ENCODE peak calls at places on chromosomes 16 and 17, in five cellular contexts. N is CD4-positive, CD25-positive, alpha-beta regulatory T cell; G is endodermal cell; O is mesenchymal stem cell; K is uterus. F is an unnamed sample.
A peak's percentile ranks its signal among the peaks of the same experiment; 100 is the strongest.

GRCh38 chr17:50270430-50271172 is 3.7 kb upstream of the TMEM92 start:
- DNase-seq in N (no peak), G (no peak), O (peak; percentile 89), K (peak; percentile 75), F (peak; percentile 71)

GRCh38 chr16:66996324-66996982 is 8.1 kb downstream of the CES4A start:
- DNase-seq in N (no peak), G (no peak), O (peak; percentile 72), K (peak; percentile 76), F (peak; percentile 83)

GRCh38 chr16:89827383-89828198 is 684 bp upstream of the SPIRE2 start:
- DNase-seq in N (no peak), G (peak; percentile 81), O (peak; percentile 91), K (no peak), F (peak; percentile 77)

GRCh38 chr17:38897671-38898290 is 27.6 kb upstream of the LASP1NB start:
- DNase-seq in N (no peak), G (no peak), O (no peak), K (no peak), F (no peak)

GRCh38 chr17:42809250-42809649 is 10.6 kb downstream of the CNTD1 start:
- DNase-seq in N (no peak), G (no peak), O (peak; percentile 72), K (peak; percentile 42), F (peak; percentile 85)

GRCh38 chr17:17445925-17446665 is 30.7 kb upstream of the MED9 start:
- DNase-seq in N (no peak), G (peak; percentile 72), O (peak; percentile 79), K (peak; percentile 21), F (peak; percentile 83)

GRCh38 chr17:14442798-14443553 is 142.1 kb downstream of the HS3ST3B1 start:
- DNase-seq in N (no peak), G (no peak), O (peak; percentile 45), K (no peak), F (no peak)

GRCh38 chr17:36977568-36977967 is 28.8 kb downstream of the AATF start:
- DNase-seq in N (no peak), G (no peak), O (no peak), K (no peak), F (no peak)

GRCh38 chr17:79950711-79951110 is 85.0 kb downstream of the TBC1D16 start:
- DNase-seq in N (no peak), G (peak; percentile 81), O (no peak), K (no peak), F (no peak)

GRCh38 chr17:63516910-63517824 is 6.0 kb upstream of the KCNH6 start:
- DNase-seq in N (no peak), G (no peak), O (peak; percentile 62), K (no peak), F (peak; percentile 29)

GRCh38 chr16:70681382-70682238 is 4.2 kb downstream of the MTSS2 start:
- DNase-seq in N (no peak), G (no peak), O (no peak), K (no peak), F (no peak)

GRCh38 chr16:20904507-20905079 is 4.0 kb downstream of the LYRM1 start:
- DNase-seq in N (peak; percentile 69), G (no peak), O (peak; percentile 64), K (no peak), F (no peak)

GRCh38 chr16:28183930-28184329 is 27.8 kb downstream of the XPO6 start:
- DNase-seq in N (no peak), G (no peak), O (no peak), K (no peak), F (no peak)

GRCh38 chr17:49585422-49586027 is 9.9 kb downstream of the NXPH3 start:
- DNase-seq in N (no peak), G (peak; percentile 94), O (no peak), K (no peak), F (no peak)

GRCh38 chr17:72788950-72789585 is 303.4 kb downstream of the SLC39A11 start:
- DNase-seq in N (no peak), G (no peak), O (peak; percentile 26), K (no peak), F (peak; percentile 70)

GRCh38 chr17:18964550-18964949 is 12.6 kb downstream of the SLC5A10 start:
- DNase-seq in N (no peak), G (no peak), O (no peak), K (no peak), F (no peak)
- H3K4me1 ChIP-seq in N (peaks cover 9% of the 10 kb centered on the region), G (peaks cover 3% of the 10 kb centered on the region), O (peaks cover 52% of the 10 kb centered on the region), K (no peaks in the 10 kb centered on the region), F (peaks cover 43% of the 10 kb centered on the region)

GRCh38 chr17:83156408-83156807 is 77.0 kb downstream of the METRNL start:
- DNase-seq in N (no peak), G (no peak), O (no peak), K (no peak), F (no peak)

GRCh38 chr17:83154311-83155127 is 75.1 kb downstream of the METRNL start:
- DNase-seq in N (no peak), G (peak; percentile 45), O (no peak), K (no peak), F (no peak)

GRCh38 chr17:83152745-83153611 is 73.6 kb downstream of the METRNL start:
- DNase-seq in N (no peak), G (peak; percentile 40), O (no peak), K (no peak), F (no peak)

GRCh38 chr17:83153681-83154310 is 74.4 kb downstream of the METRNL start:
- DNase-seq in N (no peak), G (peak; percentile 41), O (no peak), K (no peak), F (no peak)

GRCh38 chr17:83155128-83156081 is 76.0 kb downstream of the METRNL start:
- DNase-seq in N (peak; percentile 7), G (peak; percentile 54), O (no peak), K (peak; percentile 44), F (no peak)
- H3K27ac ChIP-seq in N (no peak overlapping the region), G (no peak overlapping the region), O (no peak overlapping the region), K (peak overlapping the region; percentile 6), F (no peak overlapping the region)

GRCh38 chr17:74971842-74972106 is 785 bp downstream of the HID1 start:
- DNase-seq in N (no peak), G (no peak), O (no peak), K (no peak), F (no peak)

GRCh38 chr17:74972107-74972972 is at the start of gene HID1:
- DNase-seq in N (peak; percentile 62), G (peak; percentile 98), O (no peak), K (no peak), F (peak; percentile 82)

GRCh38 chr17:74970395-74970794 is 2.2 kb downstream of the HID1 start:
- DNase-seq in N (no peak), G (peak; percentile 46), O (no peak), K (no peak), F (no peak)

GRCh38 chr17:74972973-74973328 is 392 bp upstream of the HID1 start:
- DNase-seq in N (no peak), G (no peak), O (no peak), K (no peak), F (no peak)

DNA sequence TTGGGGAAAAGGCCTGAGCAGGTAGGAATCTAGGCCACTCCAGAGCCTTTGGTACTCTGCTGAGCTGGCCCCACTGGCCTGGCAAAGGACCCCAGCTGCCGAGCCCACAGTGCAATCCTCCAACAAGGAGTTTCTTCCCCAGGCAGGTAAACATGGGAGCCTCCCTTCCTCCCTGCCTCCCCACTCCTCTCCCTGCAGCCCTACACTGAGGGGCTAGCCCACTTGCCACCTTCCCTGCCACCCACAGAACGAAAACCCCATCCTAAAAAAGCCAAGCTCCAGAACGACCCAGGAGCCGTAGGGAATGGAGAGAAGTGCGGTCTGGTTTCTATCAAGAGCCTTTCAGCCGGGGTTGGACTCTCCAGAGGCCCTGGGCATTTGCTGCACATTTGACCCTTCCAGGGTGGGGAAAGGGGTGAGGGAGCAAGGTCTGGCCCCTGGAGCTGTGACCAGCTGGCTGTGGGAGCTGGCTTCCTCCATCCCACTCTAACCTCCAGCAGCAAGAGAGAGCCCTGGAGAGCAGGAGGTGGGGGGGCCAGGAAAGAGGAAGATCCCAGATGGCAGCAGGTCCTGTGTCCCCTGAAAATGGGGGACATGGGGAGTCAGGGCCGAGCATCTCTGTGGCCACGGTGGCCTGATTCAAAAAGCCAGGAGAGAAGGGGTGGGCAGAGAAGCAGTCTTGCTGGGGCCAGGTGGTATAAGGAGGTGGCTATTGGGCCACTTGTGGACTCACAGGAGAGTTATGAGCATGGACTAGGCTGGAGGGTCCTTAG is 1.3 kb downstream of the HID1 start:
- DNase-seq in N (no peak), G (peak; percentile 42), O (no peak), K (no peak), F (no peak)
- H3K4me3 ChIP-seq in N (no peak overlapping the region), G (no peak overlapping the region), O (no peak overlapping the region), K (no peak overlapping the region), F (peak overlapping the region; percentile 48)

GRCh38 chr16:57799619-57800212 is 2.6 kb downstream of the KIFC3 start:
- DNase-seq in N (no peak), G (peak; percentile 81), O (no peak), K (no peak), F (no peak)
- H3K4me1 ChIP-seq in N (peaks cover 5% of the 10 kb centered on the region), G (peaks cover 37% of the 10 kb centered on the region), O (peaks cover 39% of the 10 kb centered on the region), K (no peaks in the 10 kb centered on the region), F (peaks cover 45% of the 10 kb centered on the region)

GRCh38 chr16:87946596-87947350 is 4.5 kb upstream of the BANP start:
- DNase-seq in N (no peak), G (no peak), O (no peak), K (no peak), F (no peak)
- H3K27ac ChIP-seq in N (no peak overlapping the region), G (no peak overlapping the region), O (no peak overlapping the region), K (no peak overlapping the region), F (no peak overlapping the region)

DNA sequence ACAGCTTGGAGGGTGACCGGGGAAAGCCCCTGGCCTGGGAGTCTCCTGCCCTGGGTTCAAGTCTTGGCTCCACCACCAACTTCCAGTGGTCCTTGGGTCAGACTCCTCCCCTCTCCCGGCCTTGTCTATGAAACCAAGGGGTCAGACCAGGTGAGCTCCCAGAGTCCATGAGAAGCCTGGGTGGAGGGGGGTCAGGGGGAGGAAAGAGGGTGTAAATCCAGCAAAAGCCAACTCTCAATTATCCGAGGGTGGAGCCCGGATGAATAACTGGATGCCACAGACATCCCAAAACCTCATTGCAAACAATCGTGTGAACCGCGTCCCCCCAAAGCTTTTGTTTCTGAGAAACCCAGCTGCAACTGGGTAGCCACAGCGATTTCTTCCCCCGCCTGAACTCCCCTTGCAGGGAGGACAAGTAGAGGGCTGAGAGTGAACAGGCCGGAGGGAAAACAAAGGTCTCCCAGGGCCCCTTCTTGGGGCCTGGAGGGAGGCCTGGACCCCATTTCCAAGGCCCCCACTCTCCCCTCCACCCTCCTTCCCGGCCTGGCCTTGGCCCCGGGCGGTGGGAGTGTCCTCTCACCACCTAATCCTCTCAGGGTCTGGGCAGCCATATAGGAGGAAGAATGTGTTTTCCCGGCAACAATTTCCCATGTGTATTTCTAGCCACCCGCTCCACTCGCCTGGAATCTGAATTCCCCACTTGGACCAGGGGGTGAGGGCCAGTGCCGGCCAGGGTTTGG is 2.5 kb downstream of the GLIS2 start:
- DNase-seq in N (no peak), G (no peak), O (no peak), K (no peak), F (peak; percentile 45)
- H3K4me3 ChIP-seq in N (no peak overlapping the region), G (no peak overlapping the region), O (no peak overlapping the region), K (no peak overlapping the region), F (no peak overlapping the region)

GRCh38 chr16:36336-36984 is 16.9 kb downstream of the POLR3K start:
- DNase-seq in N (no peak), G (no peak), O (no peak), K (no peak), F (no peak)
- H3K4me1 ChIP-seq in N (peaks cover 19% of the 10 kb centered on the region), G (no peaks in the 10 kb centered on the region), O (peaks cover 8% of the 10 kb centered on the region), K (no peaks in the 10 kb centered on the region), F (peaks cover 8% of the 10 kb centered on the region)

GRCh38 chr16:15489016-15489415 is 54.6 kb downstream of the BMERB1 start:
- DNase-seq in N (no peak), G (no peak), O (no peak), K (no peak), F (no peak)
- H3K27ac ChIP-seq in N (no peak overlapping the region), G (no peak overlapping the region), O (peak overlapping the region; percentile 77), K (peak overlapping the region; percentile 90), F (no peak overlapping the region)